ENCODE peak calls at places on chromosome 17, in five cellular contexts. R is GM23248, P is PC-3, V is OCI-LY7, N is MM.1S. I is an unnamed sample.

GRCh38 chr17:16516594-16517018 is 24.6 kb upstream of the LRRC75A start:
- DNase-seq in P (peak), N (no peak), V (no peak), R (peak), I (no peak)

GRCh38 chr17:15454328-15454727 is 13.1 kb downstream of the CDRT4 start:
- DNase-seq in N (no peak), V (no peak), P (no peak), R (no peak), I (no peak)

GRCh38 chr17:8073627-8074485 is 13.7 kb downstream of the ALOX12B start:
- DNase-seq in P (peak), N (peak), R (peak), V (peak), I (peak)

GRCh38 chr17:1123397-1124237 is 56.2 kb downstream of the ABR start:
- DNase-seq in R (no peak), N (no peak), P (no peak), V (peak), I (peak)

GRCh38 chr17:55296171-55296695 is 31.5 kb downstream of the HLF start:
- DNase-seq in P (no peak), V (no peak), R (no peak), N (no peak), I (no peak)

GRCh38 chr17:43401293-43401692 is 2.5 kb downstream of the ARL4D start:
- DNase-seq in V (no peak), R (peak), N (no peak), P (peak), I (no peak)

GRCh38 chr17:40618754-40619625 is 28.6 kb downstream of the SMARCE1 start:
- DNase-seq in N (no peak), R (no peak), P (no peak), V (no peak), I (no peak)

GRCh38 chr17:61364463-61364846 is 35.2 kb upstream of the TBX2 start:
- DNase-seq in V (no peak), R (no peak), N (no peak), P (no peak), I (no peak)

GRCh38 chr17:77375917-77376651 is 235.3 kb downstream of the SEC14L1 start:
- DNase-seq in P (no peak), N (no peak), R (peak), V (no peak), I (no peak)

GRCh38 chr17:80122026-80122575 is 20.7 kb downstream of the GAA start:
- DNase-seq in V (no peak), R (no peak), N (no peak), P (no peak), I (no peak)

GRCh38 chr17:41178341-41178740 is 320 bp upstream of the KRTAP4-2 start:
- DNase-seq in P (peak), N (no peak), R (peak), V (no peak), I (no peak)

GRCh38 chr17:65888649-65889048 is 303.3 kb downstream of the CEP112 start:
- DNase-seq in V (no peak), R (peak), N (no peak), P (no peak), I (no peak)

DNA sequence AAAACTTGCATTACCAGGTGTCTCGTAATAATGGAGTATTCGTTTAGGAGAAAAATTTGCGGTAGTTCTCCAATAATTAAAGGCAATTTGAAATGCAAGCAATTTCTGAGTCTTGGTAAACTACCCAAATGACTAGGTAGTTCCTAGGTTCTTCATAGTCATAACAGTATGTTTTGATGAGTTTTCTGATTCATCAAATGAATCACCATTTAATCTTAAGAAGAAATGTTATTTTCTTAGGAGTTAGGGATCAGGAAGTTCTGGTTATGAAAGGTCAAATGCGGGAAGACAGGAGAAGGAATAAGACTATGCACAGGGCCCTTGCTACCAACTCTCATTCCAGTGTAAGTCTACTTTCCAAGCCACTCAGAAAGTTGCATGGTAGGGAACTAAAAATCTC is 221.5 kb upstream of the SOX9 start:
- DNase-seq in R (peak), V (no peak), N (no peak), P (peak), I (no peak)
- H3K4me2 ChIP-seq in R (peak), V (no peak), N (no peak), P (peak), I (no peak)

DNA sequence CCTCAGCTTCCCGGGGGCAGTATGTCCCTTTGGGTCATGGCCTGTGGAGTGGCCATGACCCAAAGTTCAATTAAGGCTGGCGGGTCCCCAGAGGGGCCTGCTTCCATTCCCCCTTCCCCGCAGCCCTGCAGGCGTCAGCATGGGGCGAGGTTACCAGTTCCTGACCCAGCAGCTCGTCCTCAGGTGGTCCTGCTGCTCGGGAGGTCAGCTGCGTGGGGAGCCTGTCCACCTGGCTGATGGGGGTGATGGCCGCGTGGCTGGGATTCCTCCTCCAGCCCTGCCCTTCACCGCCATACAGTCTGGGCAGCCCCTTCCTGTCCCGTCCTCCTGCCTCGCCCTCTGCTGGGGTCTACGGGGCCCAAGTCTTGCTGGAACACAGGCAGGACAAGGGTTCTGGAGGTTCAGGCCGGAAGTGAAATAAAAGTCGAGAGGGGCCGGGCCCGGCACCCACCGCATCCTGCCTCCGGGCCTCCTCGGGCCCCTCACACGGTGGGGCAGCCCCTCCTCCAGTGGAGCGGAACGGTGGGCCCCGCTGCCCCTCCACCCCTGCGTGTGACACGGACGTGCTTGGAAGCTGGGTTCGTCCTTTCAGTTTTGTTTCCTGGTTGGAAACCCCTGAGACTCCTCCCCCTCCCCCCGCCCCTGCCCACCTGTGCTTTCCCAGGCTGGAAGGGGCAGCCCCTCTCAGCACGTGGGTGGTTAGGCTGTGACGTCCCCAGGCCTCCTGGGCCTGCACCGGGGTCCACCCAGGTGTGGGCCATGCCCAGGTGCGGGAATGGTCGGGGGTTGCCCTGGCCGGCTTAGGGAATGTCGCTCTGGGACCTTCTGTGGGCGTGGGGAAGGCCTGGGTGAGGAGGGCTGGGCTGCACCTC is 6.8 kb downstream of the UBALD2 start:
- DNase-seq in N (no peak), R (no peak), V (peak), P (no peak), I (peak)
- H3K4me3 ChIP-seq in N (no peak), R (no peak), V (peak), P (no peak), I (peak)

DNA sequence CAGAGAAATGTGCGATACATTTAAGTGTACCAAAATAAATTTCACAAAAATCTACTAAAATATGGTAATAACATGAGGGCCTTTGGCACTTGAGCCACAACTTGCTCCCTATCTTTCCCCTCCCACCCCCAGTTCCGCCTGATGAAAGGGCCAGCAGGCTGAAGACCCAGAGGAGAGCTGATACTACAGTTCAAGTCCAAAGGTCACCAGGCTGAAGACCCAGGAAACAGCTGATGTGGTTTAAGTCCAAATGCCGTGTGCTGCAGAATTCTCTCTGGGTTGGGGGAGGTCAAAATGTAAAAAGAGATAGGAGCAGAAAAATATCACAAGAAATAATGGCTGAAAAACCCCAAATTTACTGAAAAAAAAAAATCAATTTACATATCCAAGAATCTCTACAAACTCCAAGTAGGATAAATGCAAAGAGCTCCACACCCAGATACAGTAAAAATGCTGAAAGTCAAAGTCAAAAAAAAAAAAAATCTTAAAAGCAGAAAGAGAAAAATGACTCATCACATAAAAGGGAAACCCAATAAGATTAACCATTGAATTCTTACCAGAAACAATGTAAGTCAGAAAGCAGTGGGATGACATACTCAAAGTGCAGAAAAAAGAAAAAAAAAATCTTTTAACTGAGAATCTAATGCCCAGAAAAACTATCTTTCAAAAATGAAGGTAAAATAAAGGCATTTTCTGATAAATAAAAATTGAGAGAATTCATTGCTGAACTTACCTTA is 452.1 kb upstream of the ASIC2 start:
- DNase-seq in V (no peak), P (no peak), N (no peak), R (no peak), I (no peak)
- TF ChIP-seq EZH2phosphoT487 in V (no peak), P (no peak), N (no peak), R (no peak), I (no peak)

GRCh38 chr17:35790826-35791225 is 4.6 kb downstream of the MMP28 start:
- DNase-seq in V (no peak), P (peak), N (no peak), R (no peak), I (no peak)

GRCh38 chr17:35786941-35787432 is 8.5 kb downstream of the MMP28 start:
- DNase-seq in P (peak), R (peak), V (no peak), N (no peak), I (no peak)

GRCh38 chr17:35789044-35789443 is 6.4 kb downstream of the MMP28 start:
- DNase-seq in R (peak), V (no peak), N (no peak), P (no peak), I (no peak)

GRCh38 chr17:35791681-35792350 is 3.6 kb downstream of the MMP28 start:
- DNase-seq in R (no peak), P (no peak), N (no peak), V (no peak), I (no peak)

GRCh38 chr17:35788504-35788998 is 6.9 kb downstream of the MMP28 start:
- DNase-seq in N (no peak), R (peak), V (no peak), P (peak), I (no peak)
- H3K4me2 ChIP-seq in N (no peak), R (peak), V (no peak), P (peak), I (no peak)

GRCh38 chr17:81920612-81921530 is 2.9 kb upstream of the SIRT7 start:
- DNase-seq in N (no peak), P (no peak), R (no peak), V (no peak), I (no peak)

GRCh38 chr17:81923302-81924260 is 4.0 kb downstream of the MAFG start:
- DNase-seq in R (peak), P (peak), N (peak), V (no peak), I (peak)

GRCh38 chr17:81921531-81921862 is 3.5 kb upstream of the SIRT7 start:
- DNase-seq in N (no peak), P (no peak), V (no peak), R (no peak), I (no peak)

GRCh38 chr17:81921996-81922565 is 4.1 kb upstream of the SIRT7 start:
- DNase-seq in V (no peak), P (no peak), R (no peak), N (no peak), I (no peak)

GRCh38 chr17:81922566-81923301 is 4.8 kb upstream of the SIRT7 start:
- DNase-seq in V (no peak), R (no peak), N (no peak), P (no peak), I (no peak)
- H3K4me3 ChIP-seq in V (no peak), R (peak), N (no peak), P (peak), I (peak)

GRCh38 chr17:57732062-57732461 is 13.0 kb downstream of the CCDC182 start:
- DNase-seq in R (no peak), V (no peak), N (no peak), P (no peak), I (no peak)

GRCh38 chr17:57735707-57736106 is 9.4 kb downstream of the CCDC182 start:
- DNase-seq in R (no peak), N (peak), P (peak), V (peak), I (peak)

GRCh38 chr17:57733085-57733484 is 12.0 kb downstream of the CCDC182 start:
- DNase-seq in N (no peak), P (no peak), R (no peak), V (no peak), I (no peak)

GRCh38 chr17:57737450-57737849 is 7.6 kb downstream of the CCDC182 start:
- DNase-seq in V (no peak), P (no peak), R (no peak), N (no peak), I (no peak)

DNA sequence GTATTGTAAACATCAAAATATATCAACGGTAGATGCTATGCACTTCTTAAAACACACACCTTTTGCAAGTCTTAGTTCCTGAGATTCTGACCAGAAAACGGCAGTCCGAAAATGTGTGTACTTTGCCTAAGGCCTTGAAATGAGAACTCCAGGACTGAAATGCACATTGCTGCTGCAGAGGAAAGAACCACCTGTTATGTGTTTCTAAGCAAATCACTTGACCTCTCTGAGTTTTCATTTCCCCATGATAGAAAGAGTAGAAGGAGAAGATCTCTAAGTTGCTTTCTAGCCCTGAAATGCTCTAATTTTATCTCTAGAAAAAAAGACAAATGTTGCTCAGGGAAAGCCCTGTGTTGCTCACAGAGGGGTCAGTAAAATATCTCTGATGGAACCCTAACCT is 9.9 kb downstream of the CCDC182 start:
- DNase-seq in V (peak), R (no peak), P (no peak), N (peak), I (no peak)
- TF ChIP-seq EZH2phosphoT487 in V (no peak), R (no peak), P (no peak), N (no peak), I (no peak)

GRCh38 chr17:49760296-49760695 is 3.6 kb downstream of the FAM117A start:
- DNase-seq in V (no peak), R (no peak), N (no peak), P (no peak), I (no peak)
- H3K4me2 ChIP-seq in V (peak), R (no peak), N (peak), P (no peak), I (peak)